ENCODE peak calls at places on chromosomes 16 and 17, in six cellular contexts. O is SK-N-SH, L is K562, G is HCT116, R is GM12878, U is HepG2. S is an unnamed sample.

GRCh38 chr16:28317040-28317880 is 24.9 kb downstream of the SBK1 start:
- DNase-seq in O (peak; percentile 90), L (peak; percentile 82), G (peak; percentile 21), R (no peak), U (peak; percentile 42), S (no peak)

GRCh38 chr17:75487351-75488070 is 27.8 kb downstream of the CASKIN2 start:
- DNase-seq in O (no peak), L (peak; percentile 52), G (no peak), R (no peak), U (no peak), S (no peak)

GRCh38 chr17:66426397-66427033 is 124.1 kb downstream of the PRKCA start:
- DNase-seq in O (no peak), L (peak; percentile 16), G (peak; percentile 31), R (no peak), U (peak; percentile 66), S (no peak)

GRCh38 chr17:73955616-73956015 is 247.9 kb upstream of the RPL38 start:
- DNase-seq in O (no peak), L (no peak), G (no peak), R (no peak), U (no peak), S (no peak)

GRCh38 chr17:3551189-3551588 is 6.4 kb downstream of the TRPV3 start:
- DNase-seq in O (no peak), L (no peak), G (no peak), R (no peak), U (no peak), S (no peak)

GRCh38 chr17:16928406-16929280 is 43.3 kb downstream of the TNFRSF13B start:
- DNase-seq in O (no peak), L (no peak), G (no peak), R (no peak), U (no peak), S (no peak)

GRCh38 chr16:22353188-22353919 is 21.1 kb downstream of the CDR2 start:
- DNase-seq in O (no peak), L (no peak), G (peak; percentile 19), R (peak; percentile 63), U (peak; percentile 66), S (no peak)

GRCh38 chr17:57407287-57408063 is 151.2 kb downstream of the MSI2 start:
- DNase-seq in O (no peak), L (no peak), G (no peak), R (no peak), U (peak; percentile 99), S (no peak)

GRCh38 chr17:8314797-8315739 is 5.0 kb downstream of the ARHGEF15 start:
- DNase-seq in O (peak; percentile 58), L (no peak), G (no peak), R (no peak), U (no peak), S (no peak)

GRCh38 chr17:17818088-17818526 is 18.7 kb downstream of the SREBF1 start:
- DNase-seq in O (peak; percentile 85), L (peak; percentile 65), G (no peak), R (no peak), U (no peak), S (no peak)

GRCh38 chr17:43878260-43879082 is 28.9 kb downstream of the MPP2 start:
- DNase-seq in O (peak; percentile 91), L (peak; percentile 89), G (peak; percentile 37), R (no peak), U (peak; percentile 45), S (peak; percentile 43)

GRCh38 chr17:50380369-50381259 is 7.6 kb downstream of the EME1 start:
- DNase-seq in O (no peak), L (no peak), G (no peak), R (no peak), U (no peak), S (no peak)

GRCh38 chr16:50741225-50741807 is 570 bp upstream of the CYLD start:
- DNase-seq in O (no peak), L (no peak), G (no peak), R (no peak), U (no peak), S (no peak)

GRCh38 chr17:8794636-8795035 is 4.5 kb downstream of the MFSD6L start:
- DNase-seq in O (no peak), L (no peak), G (no peak), R (no peak), U (no peak), S (no peak)

GRCh38 chr16:57167951-57168350 is 17.9 kb downstream of the PSME3IP1 start:
- DNase-seq in O (peak; percentile 46), L (no peak), G (peak; percentile 36), R (no peak), U (peak; percentile 53), S (no peak)

GRCh38 chr16:22732959-22733358 is 81.0 kb upstream of the HS3ST2 start:
- DNase-seq in O (no peak), L (no peak), G (no peak), R (no peak), U (no peak), S (no peak)

GRCh38 chr17:63622571-63623390 is 564 bp downstream of the MAP3K3 start:
- DNase-seq in O (peak; percentile 94), L (peak; percentile 76), G (no peak), R (no peak), U (peak; percentile 49), S (no peak)

GRCh38 chr17:46020998-46021397 is 21.9 kb downstream of the STH start:
- DNase-seq in O (no peak), L (no peak), G (no peak), R (no peak), U (no peak), S (no peak)

GRCh38 chr17:8287651-8288335 is 677 bp upstream of the RANGRF start:
- DNase-seq in O (no peak), L (no peak), G (no peak), R (no peak), U (no peak), S (no peak)

GRCh38 chr17:55769625-55770000 is 18.8 kb downstream of the PCTP start:
- DNase-seq in O (no peak), L (no peak), G (no peak), R (no peak), U (no peak), S (no peak)

GRCh38 chr17:64281962-64282752 is 19.1 kb upstream of the TEX2 start:
- DNase-seq in O (peak; percentile 80), L (peak; percentile 81), G (peak; percentile 86), R (peak; percentile 17), U (peak; percentile 72), S (no peak)

GRCh38 chr16:70258946-70259345 is 7.2 kb upstream of the EXOSC6 start:
- DNase-seq in O (no peak), L (no peak), G (no peak), R (no peak), U (no peak), S (no peak)

GRCh38 chr17:31803494-31804213 is 55.4 kb downstream of the COPRS start:
- DNase-seq in O (no peak), L (no peak), G (no peak), R (no peak), U (peak; percentile 98), S (no peak)

GRCh38 chr16:20906225-20906870 is 5.8 kb downstream of the LYRM1 start:
- DNase-seq in O (no peak), L (no peak), G (no peak), R (no peak), U (no peak), S (no peak)

GRCh38 chr16:35523991-35524390 is 2064.6 kb downstream of the TP53TG3F start:
- DNase-seq in O (no peak), L (no peak), G (no peak), R (no peak), U (no peak), S (no peak)

GRCh38 chr16:68200120-68200783 is 35.7 kb downstream of the ESRP2 start:
- DNase-seq in O (no peak), L (no peak), G (no peak), R (no peak), U (no peak), S (no peak)
- TF ChIP-seq SIN3A in O (no peak), L (no peak), G (no peak), R (no peak), U (no peak), S (no peak)

GRCh38 chr17:71440513-71440912 is 680.3 kb upstream of the SOX9 start:
- DNase-seq in O (no peak), L (no peak), G (no peak), R (no peak), U (no peak), S (no peak)

GRCh38 chr17:71441098-71441497 is 679.7 kb upstream of the SOX9 start:
- DNase-seq in O (no peak), L (no peak), G (peak; percentile 79), R (no peak), U (no peak), S (no peak)

GRCh38 chr17:71436479-71436878 is 684.3 kb upstream of the SOX9 start:
- DNase-seq in O (no peak), L (no peak), G (no peak), R (no peak), U (no peak), S (no peak)

GRCh38 chr17:71437176-71437575 is 683.6 kb upstream of the SOX9 start:
- DNase-seq in O (no peak), L (no peak), G (no peak), R (no peak), U (no peak), S (no peak)

GRCh38 chr17:71438631-71439146 is 682.1 kb upstream of the SOX9 start:
- DNase-seq in O (peak; percentile 56), L (no peak), G (peak; percentile 90), R (no peak), U (peak; percentile 25), S (peak; percentile 95)
- TF ChIP-seq POLR2AphosphoS5 in O (peak; percentile 73), L (no peak), G (peak; percentile 63), R (no peak), U (no peak), S (peak; percentile 53)

DNA sequence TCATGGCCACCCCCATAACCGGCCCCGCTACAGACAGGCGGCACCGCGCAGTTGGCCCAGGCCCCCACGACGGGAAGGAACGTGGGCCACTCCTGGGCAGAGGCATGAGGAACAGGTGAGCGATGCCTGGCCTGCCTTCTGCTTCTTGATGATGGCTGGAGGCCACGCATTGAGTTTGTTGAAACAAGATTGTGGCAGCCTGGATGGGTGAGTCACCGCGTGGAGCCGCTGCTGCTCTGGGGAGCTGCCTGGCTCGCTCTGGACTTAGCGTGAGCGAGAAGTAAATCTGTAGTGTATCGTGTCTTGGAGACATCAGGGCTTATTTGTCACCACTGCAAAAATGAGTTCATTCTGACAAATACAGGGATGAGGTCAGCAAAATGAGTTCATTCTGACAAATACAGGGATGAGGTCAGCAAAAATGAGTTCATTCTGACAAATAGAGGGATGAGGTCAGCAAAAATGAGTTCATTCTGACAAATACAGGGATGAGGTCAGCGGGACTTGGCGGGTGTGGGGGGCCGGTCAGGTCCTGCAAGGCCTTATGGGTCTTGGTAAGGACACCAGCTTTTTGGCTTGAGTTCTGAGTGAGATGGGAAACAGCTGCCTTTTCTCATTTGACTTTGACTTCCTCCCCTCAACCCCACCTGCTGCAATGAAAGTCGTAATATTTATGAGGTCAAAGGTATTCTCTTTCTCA is 93.0 kb downstream of the SEC14L1 start:
- DNase-seq in O (no peak), L (peak; percentile 71), G (no peak), R (peak; percentile 57), U (peak; percentile 59), S (peak; percentile 25)
- TF ChIP-seq SIN3A in O (no peak), L (no peak), G (no peak), R (no peak), U (no peak), S (no peak)

DNA sequence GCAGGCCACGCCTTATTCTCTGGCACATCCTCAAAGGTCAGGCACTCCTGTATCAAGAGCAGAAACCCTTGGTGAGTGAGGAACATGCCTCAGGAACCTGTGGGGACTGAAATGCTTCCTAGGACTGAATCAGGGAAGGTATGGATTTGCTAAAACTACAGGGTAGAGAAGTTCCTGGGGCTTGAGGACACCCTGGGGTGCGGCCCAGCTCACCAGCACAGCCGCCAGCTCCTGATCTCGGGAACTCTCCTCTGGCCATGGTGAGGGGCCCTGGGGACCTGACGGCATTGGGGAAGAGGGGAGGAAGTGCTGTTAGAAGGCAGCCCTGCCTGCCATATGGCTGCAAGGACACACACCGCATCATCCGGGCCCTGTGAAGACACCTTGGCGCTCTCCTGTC is 7.5 kb downstream of the ZSCAN10 start:
- DNase-seq in O (no peak), L (no peak), G (no peak), R (no peak), U (no peak), S (no peak)
- TF ChIP-seq POLR2AphosphoS5 in O (no peak), L (no peak), G (no peak), R (no peak), U (no peak), S (no peak)

S was measured in Panc1.